ENCODE peak calls at places on chromosomes 1 and 21, in eight cellular contexts. One of them, this sample, is unnamed.

GRCh38 chr1:115409097-115409852 is 71.2 kb upstream of the NGF start:
- DNase-seq in left ventricle myocardium inferior: no peak
- DNase-seq in AG10803: no peak
- DNase-seq in epithelial cell of esophagus: no peak
- DNase-seq in AG04450: no peak
- DNase-seq in K562: no peak
- DNase-seq in foreskin fibroblast: no peak
- DNase-seq in kidney: no peak
- DNase-seq in this sample: no peak

GRCh38 chr1:9929431-9930385 is 13.5 kb downstream of the LZIC start:
- DNase-seq in left ventricle myocardium inferior: no peak
- DNase-seq in AG10803: no peak
- DNase-seq in epithelial cell of esophagus: no peak
- DNase-seq in AG04450: no peak
- DNase-seq in K562: peak
- DNase-seq in foreskin fibroblast: no peak
- DNase-seq in kidney: no peak
- DNase-seq in this sample: no peak

GRCh38 chr1:3462356-3463012 is 8.0 kb downstream of the ARHGEF16 start:
- DNase-seq in left ventricle myocardium inferior: peak
- DNase-seq in AG10803: no peak
- DNase-seq in epithelial cell of esophagus: no peak
- DNase-seq in AG04450: no peak
- DNase-seq in K562: no peak
- DNase-seq in foreskin fibroblast: no peak
- DNase-seq in kidney: peak
- DNase-seq in this sample: no peak

GRCh38 chr1:223217781-223218180 is 74.7 kb upstream of the TLR5 start:
- DNase-seq in left ventricle myocardium inferior: no peak
- DNase-seq in AG10803: no peak
- DNase-seq in epithelial cell of esophagus: no peak
- DNase-seq in AG04450: no peak
- DNase-seq in K562: no peak
- DNase-seq in foreskin fibroblast: no peak
- DNase-seq in kidney: no peak
- DNase-seq in this sample: no peak

GRCh38 chr1:175801979-175802378 is 58.6 kb upstream of the TNR start:
- DNase-seq in left ventricle myocardium inferior: no peak
- DNase-seq in AG10803: no peak
- DNase-seq in epithelial cell of esophagus: no peak
- DNase-seq in AG04450: no peak
- DNase-seq in K562: no peak
- DNase-seq in foreskin fibroblast: no peak
- DNase-seq in kidney: no peak
- DNase-seq in this sample: no peak

GRCh38 chr21:43667191-43667904 is 8.0 kb downstream of the RRP1B start:
- DNase-seq in left ventricle myocardium inferior: no peak
- DNase-seq in AG10803: peak
- DNase-seq in epithelial cell of esophagus: peak
- DNase-seq in AG04450: no peak
- DNase-seq in K562: no peak
- DNase-seq in foreskin fibroblast: peak
- DNase-seq in kidney: no peak
- DNase-seq in this sample: no peak

GRCh38 chr1:41609166-41609883 is 124.8 kb upstream of the EDN2 start:
- DNase-seq in left ventricle myocardium inferior: no peak
- DNase-seq in AG10803: no peak
- DNase-seq in epithelial cell of esophagus: no peak
- DNase-seq in AG04450: no peak
- DNase-seq in K562: no peak
- DNase-seq in foreskin fibroblast: no peak
- DNase-seq in kidney: no peak
- DNase-seq in this sample: no peak

GRCh38 chr1:226697151-226697575 is 41.9 kb downstream of the ITPKB start:
- DNase-seq in left ventricle myocardium inferior: no peak
- DNase-seq in AG10803: peak
- DNase-seq in epithelial cell of esophagus: peak
- DNase-seq in AG04450: peak
- DNase-seq in K562: no peak
- DNase-seq in foreskin fibroblast: peak
- DNase-seq in kidney: no peak
- DNase-seq in this sample: no peak

GRCh38 chr1:12424150-12424549 is 193.9 kb downstream of the DHRS3 start:
- DNase-seq in left ventricle myocardium inferior: no peak
- DNase-seq in AG10803: peak
- DNase-seq in epithelial cell of esophagus: no peak
- DNase-seq in AG04450: no peak
- DNase-seq in K562: no peak
- DNase-seq in foreskin fibroblast: peak
- DNase-seq in kidney: no peak
- DNase-seq in this sample: no peak

GRCh38 chr1:201649776-201650607 is 111.1 kb downstream of the NAV1 start:
- DNase-seq in left ventricle myocardium inferior: peak
- DNase-seq in AG10803: peak
- DNase-seq in epithelial cell of esophagus: peak
- DNase-seq in AG04450: no peak
- DNase-seq in K562: peak
- DNase-seq in foreskin fibroblast: peak
- DNase-seq in kidney: peak
- DNase-seq in this sample: no peak

GRCh38 chr1:201506092-201506491 is 831 bp downstream of the CSRP1 start:
- DNase-seq in left ventricle myocardium inferior: no peak
- DNase-seq in AG10803: no peak
- DNase-seq in epithelial cell of esophagus: no peak
- DNase-seq in AG04450: no peak
- DNase-seq in K562: no peak
- DNase-seq in foreskin fibroblast: no peak
- DNase-seq in kidney: no peak
- DNase-seq in this sample: no peak

GRCh38 chr1:98164508-98164907 is 243.7 kb upstream of the DPYD start:
- DNase-seq in left ventricle myocardium inferior: no peak
- DNase-seq in AG10803: no peak
- DNase-seq in epithelial cell of esophagus: no peak
- DNase-seq in AG04450: no peak
- DNase-seq in K562: no peak
- DNase-seq in foreskin fibroblast: no peak
- DNase-seq in kidney: no peak
- DNase-seq in this sample: no peak

GRCh38 chr1:2290595-2291510 is 62.7 kb downstream of the SKI start:
- DNase-seq in left ventricle myocardium inferior: peak
- DNase-seq in AG10803: peak
- DNase-seq in epithelial cell of esophagus: peak
- DNase-seq in AG04450: peak
- DNase-seq in K562: peak
- DNase-seq in foreskin fibroblast: peak
- DNase-seq in kidney: peak
- DNase-seq in this sample: peak

GRCh38 chr1:19485362-19486187 is at the start of gene CAPZB:
- DNase-seq in left ventricle myocardium inferior: peak
- DNase-seq in AG10803: peak
- DNase-seq in epithelial cell of esophagus: peak
- DNase-seq in AG04450: peak
- DNase-seq in K562: peak
- DNase-seq in foreskin fibroblast: peak
- DNase-seq in kidney: peak
- DNase-seq in this sample: no peak

GRCh38 chr1:3028531-3029282 is 7.4 kb downstream of the ACTRT2 start:
- DNase-seq in left ventricle myocardium inferior: no peak
- DNase-seq in AG10803: no peak
- DNase-seq in epithelial cell of esophagus: no peak
- DNase-seq in AG04450: no peak
- DNase-seq in K562: no peak
- DNase-seq in foreskin fibroblast: no peak
- DNase-seq in kidney: peak
- DNase-seq in this sample: no peak

GRCh38 chr1:11851171-11851570 is 3.6 kb upstream of the NPPA start:
- DNase-seq in left ventricle myocardium inferior: no peak
- DNase-seq in AG10803: peak
- DNase-seq in epithelial cell of esophagus: no peak
- DNase-seq in AG04450: no peak
- DNase-seq in K562: peak
- DNase-seq in foreskin fibroblast: no peak
- DNase-seq in kidney: no peak
- DNase-seq in this sample: no peak

GRCh38 chr1:10471411-10472219 is 714 bp downstream of the DFFA start:
- DNase-seq in left ventricle myocardium inferior: no peak
- DNase-seq in AG10803: peak
- DNase-seq in epithelial cell of esophagus: peak
- DNase-seq in AG04450: no peak
- DNase-seq in K562: peak
- DNase-seq in foreskin fibroblast: peak
- DNase-seq in kidney: no peak
- DNase-seq in this sample: no peak

GRCh38 chr1:20449736-20450311 is 36.2 kb downstream of the CAMK2N1 start:
- DNase-seq in left ventricle myocardium inferior: no peak
- DNase-seq in AG10803: peak
- DNase-seq in epithelial cell of esophagus: peak
- DNase-seq in AG04450: no peak
- DNase-seq in K562: no peak
- DNase-seq in foreskin fibroblast: peak
- DNase-seq in kidney: no peak
- DNase-seq in this sample: peak

GRCh38 chr1:202007279-202007678 is 3.1 kb upstream of the ELF3 start:
- DNase-seq in left ventricle myocardium inferior: no peak
- DNase-seq in AG10803: no peak
- DNase-seq in epithelial cell of esophagus: no peak
- DNase-seq in AG04450: no peak
- DNase-seq in K562: no peak
- DNase-seq in foreskin fibroblast: no peak
- DNase-seq in kidney: no peak
- DNase-seq in this sample: no peak

GRCh38 chr1:48878191-48878940 is 101.7 kb upstream of the BEND5 start:
- DNase-seq in left ventricle myocardium inferior: no peak
- DNase-seq in AG10803: peak
- DNase-seq in epithelial cell of esophagus: peak
- DNase-seq in AG04450: no peak
- DNase-seq in K562: no peak
- DNase-seq in foreskin fibroblast: peak
- DNase-seq in kidney: no peak
- DNase-seq in this sample: no peak

GRCh38 chr1:42206164-42206563 is 41.6 kb upstream of the GUCA2A start:
- DNase-seq in left ventricle myocardium inferior: no peak
- DNase-seq in AG10803: no peak
- DNase-seq in epithelial cell of esophagus: peak
- DNase-seq in AG04450: no peak
- DNase-seq in K562: no peak
- DNase-seq in foreskin fibroblast: no peak
- DNase-seq in kidney: no peak
- DNase-seq in this sample: no peak

GRCh38 chr1:228528612-228529011 is 41.4 kb downstream of the RNF187 start:
- DNase-seq in left ventricle myocardium inferior: no peak
- DNase-seq in AG10803: no peak
- DNase-seq in epithelial cell of esophagus: no peak
- DNase-seq in AG04450: no peak
- DNase-seq in K562: no peak
- DNase-seq in foreskin fibroblast: no peak
- DNase-seq in kidney: no peak
- DNase-seq in this sample: no peak

DNA sequence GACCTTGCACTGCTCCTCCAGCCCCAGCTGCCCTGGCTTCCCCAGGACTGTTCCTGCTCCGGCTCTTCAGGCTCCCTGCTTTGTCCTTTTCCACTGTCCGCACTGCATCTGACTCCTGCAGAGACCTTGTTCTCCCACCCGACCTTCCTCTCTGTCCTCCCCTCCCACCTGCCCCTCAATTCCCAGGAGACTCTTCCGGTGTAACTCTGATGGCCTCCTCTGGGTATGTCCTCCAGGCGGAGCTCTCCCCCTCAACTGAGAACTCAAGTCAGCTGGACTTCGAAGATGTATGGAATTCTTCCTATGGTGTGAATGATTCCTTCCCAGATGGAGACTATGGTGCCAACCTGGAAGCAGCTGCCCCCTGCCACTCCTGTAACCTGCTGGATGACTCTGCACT is 550 bp downstream of the ACKR1 start:
- DNase-seq in left ventricle myocardium inferior: no peak
- DNase-seq in AG10803: no peak
- DNase-seq in epithelial cell of esophagus: no peak
- DNase-seq in AG04450: no peak
- DNase-seq in K562: no peak
- DNase-seq in foreskin fibroblast: no peak
- DNase-seq in kidney: no peak
- DNase-seq in this sample: no peak
- TF ChIP-seq CTCF in left ventricle myocardium inferior: no peak
- TF ChIP-seq CTCF in AG10803: no peak
- TF ChIP-seq CTCF in epithelial cell of esophagus: no peak
- TF ChIP-seq CTCF in AG04450: no peak
- TF ChIP-seq CTCF in K562: no peak
- TF ChIP-seq CTCF in foreskin fibroblast: no peak
- TF ChIP-seq CTCF in kidney: no peak
- TF ChIP-seq CTCF in this sample: no peak

GRCh38 chr1:178487070-178487615 is 9.6 kb downstream of the CLEC20A start:
- DNase-seq in left ventricle myocardium inferior: no peak
- DNase-seq in AG10803: no peak
- DNase-seq in epithelial cell of esophagus: no peak
- DNase-seq in AG04450: no peak
- DNase-seq in K562: no peak
- DNase-seq in foreskin fibroblast: no peak
- DNase-seq in kidney: no peak
- DNase-seq in this sample: no peak
- H3K4me3 ChIP-seq in left ventricle myocardium inferior: peak
- H3K4me3 ChIP-seq in AG10803: peak
- H3K4me3 ChIP-seq in epithelial cell of esophagus: no peak
- H3K4me3 ChIP-seq in AG04450: no peak
- H3K4me3 ChIP-seq in K562: no peak
- H3K4me3 ChIP-seq in foreskin fibroblast: peak
- H3K4me3 ChIP-seq in kidney: no peak
- H3K4me3 ChIP-seq in this sample: no peak

DNA sequence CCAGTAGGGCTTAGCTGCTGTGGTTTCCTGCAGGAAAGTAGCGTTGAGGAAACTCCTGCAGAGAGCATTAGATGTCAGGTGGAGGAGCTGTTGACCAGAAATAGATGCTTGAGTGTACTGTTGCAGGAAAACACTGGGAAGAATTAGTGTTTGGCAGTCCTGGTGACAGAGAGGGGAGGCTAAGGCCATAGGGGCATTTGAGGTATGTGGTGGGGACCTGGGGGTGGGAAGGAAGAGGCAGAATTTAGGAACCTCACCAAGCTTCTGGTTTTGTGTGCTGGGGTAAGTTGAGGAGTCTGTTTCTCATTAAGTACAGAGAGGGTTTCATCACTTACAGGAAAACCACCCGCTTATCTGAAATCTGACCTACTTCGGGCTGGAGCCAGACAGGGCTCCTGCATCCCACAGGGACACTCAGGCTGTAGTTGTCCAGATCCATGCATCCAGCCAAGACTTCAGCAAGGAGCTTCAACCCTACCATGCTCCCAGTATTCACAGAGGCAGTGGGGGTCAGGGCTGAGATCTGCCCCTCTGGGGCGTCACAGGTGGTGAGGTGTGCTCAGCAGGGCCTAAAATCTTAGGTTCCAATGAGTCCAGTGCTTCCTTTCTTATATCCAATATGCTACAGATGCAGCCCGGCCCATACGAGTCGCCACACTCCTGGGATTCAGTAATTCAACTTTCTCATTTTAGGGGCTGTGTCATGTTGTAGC is 15.1 kb downstream of the SH2D2A start:
- DNase-seq in left ventricle myocardium inferior: peak
- DNase-seq in AG10803: peak
- DNase-seq in epithelial cell of esophagus: no peak
- DNase-seq in AG04450: no peak
- DNase-seq in K562: no peak
- DNase-seq in foreskin fibroblast: peak
- DNase-seq in kidney: no peak
- DNase-seq in this sample: peak
- TF ChIP-seq CTCF in left ventricle myocardium inferior: peak
- TF ChIP-seq CTCF in AG10803: peak
- TF ChIP-seq CTCF in epithelial cell of esophagus: no peak
- TF ChIP-seq CTCF in AG04450: peak
- TF ChIP-seq CTCF in K562: no peak
- TF ChIP-seq CTCF in foreskin fibroblast: peak
- TF ChIP-seq CTCF in kidney: no peak
- TF ChIP-seq CTCF in this sample: peak

GRCh38 chr1:53698381-53698980 is 40.5 kb downstream of the GLIS1 start:
- DNase-seq in left ventricle myocardium inferior: no peak
- DNase-seq in AG10803: no peak
- DNase-seq in epithelial cell of esophagus: no peak
- DNase-seq in AG04450: no peak
- DNase-seq in K562: no peak
- DNase-seq in foreskin fibroblast: no peak
- DNase-seq in kidney: no peak
- DNase-seq in this sample: no peak
- H3K4me3 ChIP-seq in left ventricle myocardium inferior: no peak
- H3K4me3 ChIP-seq in AG10803: no peak
- H3K4me3 ChIP-seq in epithelial cell of esophagus: no peak
- H3K4me3 ChIP-seq in AG04450: no peak
- H3K4me3 ChIP-seq in K562: no peak
- H3K4me3 ChIP-seq in foreskin fibroblast: no peak
- H3K4me3 ChIP-seq in kidney: no peak
- H3K4me3 ChIP-seq in this sample: no peak